ENCODE peak calls at places on chromosomes 3 and 15, in nine cellular contexts. A, Z, P, I, C, X, W, E and R are unnamed samples.

GRCh38 chr3:183208260-183208659 is 44.8 kb upstream of the B3GNT5 start:
- DNase-seq in Z (no peak), W (no peak), A (no peak), C (no peak), X (no peak), I (no peak), P (no peak), E (no peak), R (no peak)

GRCh38 chr3:16476636-16477035 is 36.9 kb downstream of the RFTN1 start:
- DNase-seq in Z (no peak), W (no peak), X (peak; percentile 59), P (no peak), A (no peak), I (peak; percentile 54), C (peak; percentile 85), E (no peak), R (no peak)

GRCh38 chr3:81592101-81592500 is 169.3 kb downstream of the GBE1 start:
- DNase-seq in E (no peak), X (no peak), A (no peak), P (no peak), I (no peak), C (peak; percentile 4), Z (no peak), W (no peak), R (no peak)

GRCh38 chr15:66004618-66005262 is 135.4 kb downstream of the RAB11A start:
- DNase-seq in C (peak; percentile 40), I (peak; percentile 69), X (no peak), E (no peak), P (no peak), A (no peak), Z (no peak), W (no peak), R (no peak)

GRCh38 chr3:55296781-55297180 is 190.3 kb downstream of the WNT5A start:
- DNase-seq in Z (no peak), I (no peak), E (no peak), W (no peak), A (no peak), P (no peak), X (no peak), C (no peak), R (no peak)

GRCh38 chr3:14424711-14425573 is 22.5 kb downstream of the SLC6A6 start:
- DNase-seq in W (no peak), Z (no peak), I (no peak), P (no peak), A (no peak), C (peak; percentile 48), X (no peak), E (no peak), R (no peak)

GRCh38 chr3:105394177-105394576 is 27.5 kb downstream of the ALCAM start:
- DNase-seq in X (no peak), C (no peak), W (no peak), Z (no peak), P (no peak), E (no peak), I (no peak), A (no peak), R (no peak)

GRCh38 chr15:75723847-75724660 is 11.4 kb upstream of the CSPG4 start:
- DNase-seq in W (no peak), E (peak; percentile 94), C (peak; percentile 84), X (peak; percentile 90), P (peak; percentile 95), Z (peak; percentile 53), I (peak; percentile 99), A (peak; percentile 83), R (peak; percentile 23)

GRCh38 chr3:124669470-124669869 is 60.8 kb upstream of the UMPS start:
- DNase-seq in I (peak; percentile 64), C (peak; percentile 68), P (no peak), A (no peak), Z (no peak), E (no peak), X (peak; percentile 31), W (no peak), R (no peak)

GRCh38 chr3:71423151-71423906 is 160.2 kb downstream of the FOXP1 start:
- DNase-seq in E (peak; percentile 50), Z (no peak), X (no peak), C (peak; percentile 69), W (no peak), I (no peak), P (peak; percentile 53), A (peak; percentile 86), R (no peak)

GRCh38 chr15:57949374-57949938 is 116.1 kb downstream of the ALDH1A2 start:
- DNase-seq in C (no peak), X (no peak), A (no peak), W (no peak), I (no peak), Z (no peak), E (no peak), P (no peak), R (no peak)

GRCh38 chr15:89150286-89150685 is 62.0 kb downstream of the ABHD2 start:
- DNase-seq in Z (no peak), A (no peak), X (no peak), P (no peak), E (no peak), W (no peak), I (no peak), C (no peak), R (no peak)

GRCh38 chr3:188568750-188569149 is 414.8 kb downstream of the LPP start:
- DNase-seq in A (no peak), I (no peak), X (no peak), Z (no peak), C (no peak), W (no peak), E (no peak), P (no peak), R (no peak)

GRCh38 chr3:48404440-48405342 is 25.2 kb downstream of the PLXNB1 start:
- DNase-seq in I (no peak), C (peak; percentile 0), A (no peak), E (no peak), P (peak; percentile 21), W (no peak), Z (no peak), X (no peak), R (no peak)

GRCh38 chr15:73822998-73823397 is 50.4 kb upstream of the TBC1D21 start:
- DNase-seq in C (no peak), X (peak; percentile 10), W (no peak), P (no peak), A (no peak), E (no peak), Z (no peak), I (peak; percentile 53), R (no peak)

GRCh38 chr3:165667676-165668075 is 169.5 kb downstream of the BCHE start:
- DNase-seq in I (no peak), W (no peak), A (no peak), P (no peak), E (no peak), C (no peak), Z (no peak), X (no peak), R (no peak)

GRCh38 chr3:104909188-104909587 is 457.5 kb upstream of the ALCAM start:
- DNase-seq in E (no peak), P (no peak), W (no peak), I (peak; percentile 33), C (no peak), A (peak; percentile 94), X (peak; percentile 36), Z (no peak), R (no peak)

GRCh38 chr3:4986611-4987373 is 7.6 kb downstream of the BHLHE40 start:
- DNase-seq in W (peak; percentile 47), P (peak; percentile 99), E (peak; percentile 97), C (peak; percentile 96), X (peak; percentile 92), A (peak; percentile 98), Z (peak; percentile 86), I (peak; percentile 87), R (peak; percentile 33)

GRCh38 chr3:131989318-131989717 is 45.5 kb downstream of the CPNE4 start:
- DNase-seq in A (no peak), E (no peak), C (no peak), I (no peak), W (no peak), P (no peak), X (no peak), Z (no peak), R (no peak)

GRCh38 chr3:8455451-8456117 is 46.0 kb upstream of the LMCD1 start:
- DNase-seq in I (no peak), W (no peak), A (no peak), Z (no peak), P (no peak), X (no peak), C (no peak), E (no peak), R (no peak)

GRCh38 chr15:100958326-100959065 is 39.3 kb downstream of the LRRK1 start:
- DNase-seq in E (no peak), W (no peak), P (no peak), Z (no peak), C (peak; percentile 78), A (no peak), X (peak; percentile 51), I (peak; percentile 44), R (no peak)

GRCh38 chr3:135267487-135267886 is 472.4 kb downstream of the EPHB1 start:
- DNase-seq in Z (no peak), W (no peak), P (no peak), A (no peak), C (no peak), X (no peak), I (no peak), E (no peak), R (no peak)

GRCh38 chr15:69451951-69452701 is 492 bp upstream of the RPLP1 start:
- DNase-seq in C (no peak), X (peak; percentile 24), I (peak; percentile 8), A (peak; percentile 78), E (peak; percentile 48), P (peak; percentile 43), W (no peak), Z (no peak), R (no peak)

GRCh38 chr3:42036483-42036823 is 54.7 kb upstream of the TRAK1 start:
- DNase-seq in W (no peak), E (no peak), A (no peak), X (peak; percentile 89), P (no peak), I (peak; percentile 88), C (peak; percentile 84), Z (no peak), R (no peak)

GRCh38 chr15:57881361-57881760 is 174.8 kb downstream of the POLR2M start:
- DNase-seq in E (no peak), A (no peak), X (peak; percentile 21), W (no peak), C (no peak), P (no peak), I (peak; percentile 23), Z (no peak), R (no peak)

GRCh38 chr3:183489455-183490210 is 61.2 kb upstream of the MCF2L2 start:
- DNase-seq in E (no peak), I (peak; percentile 18), C (no peak), P (no peak), A (no peak), X (no peak), Z (no peak), W (no peak), R (no peak)

GRCh38 chr3:10192953-10193691 is 28.4 kb downstream of the IRAK2 start:
- DNase-seq in I (peak; percentile 85), Z (peak; percentile 73), C (peak; percentile 95), X (peak; percentile 90), P (no peak), A (peak; percentile 63), W (peak; percentile 60), E (no peak), R (no peak)

GRCh38 chr3:67788396-67788795 is 134.0 kb upstream of the SUCLG2 start:
- DNase-seq in P (no peak), I (no peak), E (no peak), Z (no peak), X (no peak), W (no peak), C (no peak), A (no peak), R (no peak)

GRCh38 chr3:185283374-185283935 is 29.6 kb upstream of the EHHADH start:
- DNase-seq in C (no peak), E (no peak), X (no peak), W (no peak), P (no peak), A (no peak), Z (no peak), I (no peak), R (no peak)

GRCh38 chr3:169161011-169161410 is 502.5 kb downstream of the MECOM start:
- DNase-seq in I (no peak), Z (no peak), W (no peak), C (no peak), E (no peak), X (no peak), A (no peak), P (no peak), R (no peak)

GRCh38 chr15:34185666-34186065 is 24.2 kb downstream of the KATNBL1 start:
- DNase-seq in E (no peak), X (no peak), P (no peak), Z (no peak), A (no peak), I (no peak), W (no peak), C (no peak), R (no peak)